ENCODE peak calls at places on chromosome 17, in five cellular contexts. Q, C, R, P and Y are unnamed samples.

GRCh38 chr17:17605747-17606083 is 14.2 kb upstream of the PEMT start:
- DNase-seq in Q (no peak), C (no peak), P (no peak), R (peak), Y (no peak)

GRCh38 chr17:14337596-14338079 is 36.8 kb downstream of the HS3ST3B1 start:
- DNase-seq in C (no peak), Q (no peak), P (no peak), R (no peak), Y (no peak)

GRCh38 chr17:37759014-37759637 is 14.3 kb upstream of the HNF1B start:
- DNase-seq in R (no peak), C (no peak), Q (no peak), P (no peak), Y (no peak)

GRCh38 chr17:49996495-49997255 is 1.7 kb upstream of the DLX3 start:
- DNase-seq in R (peak), Q (peak), C (peak), P (no peak), Y (peak)

GRCh38 chr17:42865638-42866094 is 14.7 kb downstream of the AOC3 start:
- DNase-seq in R (no peak), P (no peak), Q (no peak), C (no peak), Y (no peak)

GRCh38 chr17:77045441-77046041 is 95.2 kb upstream of the SEC14L1 start:
- DNase-seq in Q (peak), C (no peak), R (no peak), P (no peak), Y (no peak)

GRCh38 chr17:55391764-55392467 is 29.7 kb downstream of the MMD start:
- DNase-seq in P (no peak), C (no peak), R (no peak), Q (no peak), Y (no peak)

GRCh38 chr17:57106107-57106835 is 21.2 kb downstream of the AKAP1 start:
- DNase-seq in Q (no peak), P (no peak), R (no peak), C (peak), Y (no peak)

GRCh38 chr17:77458202-77459017 is 317.6 kb downstream of the SEC14L1 start:
- DNase-seq in Q (no peak), C (no peak), R (no peak), P (no peak), Y (no peak)

GRCh38 chr17:17402558-17402957 is 74.2 kb upstream of the MED9 start:
- DNase-seq in P (no peak), R (no peak), C (no peak), Q (no peak), Y (no peak)

GRCh38 chr17:67139784-67140665 is 95.7 kb downstream of the CACNG1 start:
- DNase-seq in R (peak), C (peak), Q (no peak), P (no peak), Y (no peak)

GRCh38 chr17:45405250-45406086 is 27.2 kb downstream of the ARHGAP27 start:
- DNase-seq in P (peak), R (peak), Q (no peak), C (peak), Y (peak)

GRCh38 chr17:60086822-60087591 is 8.3 kb upstream of the HEATR6 start:
- DNase-seq in P (peak), R (peak), C (no peak), Q (no peak), Y (no peak)

GRCh38 chr17:17824119-17824779 is 12.5 kb downstream of the SREBF1 start:
- DNase-seq in R (peak), Q (no peak), P (no peak), C (no peak), Y (no peak)

GRCh38 chr17:57783338-57783742 is 38.2 kb upstream of the CCDC182 start:
- DNase-seq in Q (peak), P (peak), R (peak), C (peak), Y (peak)

GRCh38 chr17:2282297-2282873 is 21.2 kb downstream of the SMG6 start:
- DNase-seq in C (peak), R (peak), Q (peak), P (no peak), Y (peak)

GRCh38 chr17:74429604-74430384 is 2.1 kb upstream of the GPRC5C start:
- DNase-seq in C (peak), R (peak), Q (no peak), P (no peak), Y (no peak)

GRCh38 chr17:77721823-77722160 is 236.7 kb upstream of the TNRC6C start:
- DNase-seq in P (no peak), C (peak), Q (no peak), R (no peak), Y (no peak)

GRCh38 chr17:76104140-76104895 is 731 bp upstream of the EXOC7 start:
- DNase-seq in C (no peak), Q (no peak), R (no peak), P (no peak), Y (no peak)

GRCh38 chr17:63399856-63400255 is 46.2 kb downstream of the CYB561 start:
- DNase-seq in C (no peak), R (peak), P (no peak), Q (no peak), Y (no peak)

GRCh38 chr17:42657824-42658588 is 1.1 kb upstream of the TUBG2 start:
- DNase-seq in R (no peak), Q (no peak), C (no peak), P (no peak), Y (no peak)

GRCh38 chr17:66115246-66115645 is 76.7 kb downstream of the CEP112 start:
- DNase-seq in R (no peak), P (no peak), Q (no peak), C (no peak), Y (no peak)

GRCh38 chr17:73231363-73231762 is 30.3 kb downstream of the CPSF4L start:
- DNase-seq in R (peak), C (no peak), Q (no peak), P (no peak), Y (no peak)

GRCh38 chr17:79152636-79153035 is 78.0 kb downstream of the ENGASE start:
- DNase-seq in C (no peak), Q (no peak), R (no peak), P (no peak), Y (no peak)

GRCh38 chr17:32558997-32559650 is 72.3 kb downstream of the CDK5R1 start:
- DNase-seq in P (no peak), Q (no peak), C (no peak), R (peak), Y (no peak)

GRCh38 chr17:8056976-8057625 is 18.2 kb downstream of the ALOX15B start:
- DNase-seq in R (peak), Q (no peak), P (no peak), C (no peak), Y (no peak)

GRCh38 chr17:57108656-57109392 is 23.8 kb downstream of the AKAP1 start:
- DNase-seq in R (no peak), Q (no peak), C (no peak), P (no peak), Y (no peak)

GRCh38 chr17:7889166-7889584 is 586 bp downstream of the CHD3 start:
- DNase-seq in C (peak), R (peak), P (no peak), Q (peak), Y (peak)

GRCh38 chr17:27362909-27363308 is 69.0 kb downstream of the WSB1 start:
- DNase-seq in R (no peak), P (no peak), C (no peak), Q (peak), Y (no peak)

GRCh38 chr17:1597861-1598342 is 30.7 kb downstream of the SLC43A2 start:
- DNase-seq in C (no peak), P (no peak), Q (peak), R (no peak), Y (no peak)

GRCh38 chr17:59001158-59001814 is 105.4 kb downstream of the TRIM37 start:
- DNase-seq in P (no peak), R (peak), Q (peak), C (peak), Y (no peak)

GRCh38 chr17:68777243-68777855 is 176.2 kb upstream of the FAM20A start:
- DNase-seq in C (peak), R (peak), P (no peak), Q (peak), Y (peak)

GRCh38 chr17:5562172-5562571 is 22.1 kb downstream of the NLRP1 start:
- DNase-seq in C (no peak), P (no peak), R (no peak), Q (no peak), Y (no peak)

GRCh38 chr17:75931062-75931461 is 9.8 kb downstream of the FBF1 start:
- DNase-seq in C (no peak), Q (no peak), P (no peak), R (no peak), Y (no peak)

GRCh38 chr17:75518201-75518600 is 1.9 kb downstream of the TSEN54 start:
- DNase-seq in Q (no peak), C (no peak), P (no peak), R (no peak), Y (no peak)

GRCh38 chr17:2852211-2852610 is 56.0 kb downstream of the RAP1GAP2 start:
- DNase-seq in R (no peak), C (no peak), Q (no peak), P (no peak), Y (no peak)

GRCh38 chr17:21173543-21173942 is 40.4 kb downstream of the TMEM11 start:
- DNase-seq in R (no peak), P (no peak), Q (no peak), C (no peak), Y (no peak)

GRCh38 chr17:34248807-34249496 is 6.1 kb upstream of the CCL2 start:
- DNase-seq in P (no peak), Q (no peak), R (peak), C (no peak), Y (no peak)
- H4K91ac ChIP-seq in P (no peak), Q (no peak), R (no peak), C (no peak), Y (no peak)

GRCh38 chr17:409308-409847 is 56.8 kb upstream of the RPH3AL start:
- DNase-seq in P (no peak), R (no peak), Q (no peak), C (no peak), Y (no peak)
- H2BK12ac ChIP-seq in P (no peak), R (no peak), Q (no peak), C (no peak), Y (no peak)

GRCh38 chr17:10126554-10127493 is 71.6 kb downstream of the GAS7 start:
- DNase-seq in C (no peak), Q (peak), P (no peak), R (peak), Y (no peak)

GRCh38 chr17:10125761-10126553 is 72.4 kb downstream of the GAS7 start:
- DNase-seq in Q (no peak), C (no peak), R (peak), P (no peak), Y (no peak)

GRCh38 chr17:10127819-10128375 is 70.5 kb downstream of the GAS7 start:
- DNase-seq in C (no peak), P (peak), R (peak), Q (no peak), Y (no peak)

GRCh38 chr17:10130263-10130662 is 68.1 kb downstream of the GAS7 start:
- DNase-seq in Q (no peak), R (no peak), P (no peak), C (no peak), Y (no peak)

GRCh38 chr17:10130733-10131132 is 67.7 kb downstream of the GAS7 start:
- DNase-seq in R (no peak), Q (no peak), C (no peak), P (no peak), Y (no peak)
- H4K91ac ChIP-seq in R (no peak), Q (no peak), C (no peak), P (no peak), Y (no peak)

GRCh38 chr17:81383504-81384421 is 11.5 kb upstream of the BAHCC1 start:
- DNase-seq in C (no peak), Q (no peak), R (no peak), P (no peak), Y (no peak)

GRCh38 chr17:81384929-81385319 is 10.3 kb upstream of the BAHCC1 start:
- DNase-seq in Q (no peak), R (no peak), C (no peak), P (no peak), Y (no peak)

GRCh38 chr17:81386646-81387234 is 8.5 kb upstream of the BAHCC1 start:
- DNase-seq in C (no peak), R (no peak), P (no peak), Q (no peak), Y (no peak)

GRCh38 chr17:81386141-81386645 is 9.1 kb upstream of the BAHCC1 start:
- DNase-seq in P (no peak), R (no peak), Q (no peak), C (peak), Y (no peak)

DNA sequence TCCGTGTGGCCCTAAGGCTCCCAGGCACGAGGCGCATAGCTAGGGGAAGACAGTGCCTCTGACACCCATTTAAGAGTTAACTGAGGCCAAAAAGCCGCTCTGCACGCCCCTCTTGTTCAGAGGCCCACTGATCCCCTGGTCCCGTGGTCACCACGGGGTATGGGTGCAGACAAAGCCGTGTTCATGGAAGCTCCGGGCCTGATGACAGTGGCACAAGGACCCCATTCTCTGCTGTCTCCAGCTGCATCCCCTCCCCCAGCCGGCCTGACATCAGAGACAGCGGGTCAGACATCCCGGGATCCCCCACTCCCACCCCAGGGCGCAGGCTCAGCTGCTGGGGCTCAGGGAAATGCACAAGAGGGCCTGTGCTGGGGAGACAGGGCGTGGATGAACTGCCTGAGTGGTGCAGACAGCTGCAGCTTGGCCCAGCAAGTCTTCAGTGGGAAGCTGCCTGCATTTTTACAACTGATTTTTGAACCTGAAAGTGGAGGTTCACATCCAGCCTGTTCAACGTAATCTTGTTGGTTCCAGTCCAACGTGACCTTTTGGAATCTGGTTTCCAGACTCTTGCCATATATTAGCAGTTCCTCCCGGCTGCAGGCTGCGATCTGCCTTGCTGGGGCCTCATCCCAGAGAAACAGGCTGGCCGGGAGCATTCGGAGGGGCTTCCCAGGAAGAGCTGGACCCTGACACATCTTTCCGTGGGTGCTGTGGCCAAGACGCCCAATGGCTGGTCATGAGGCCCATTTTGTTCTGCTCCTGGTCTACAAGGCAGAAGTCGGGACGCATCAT is 9.7 kb upstream of the BAHCC1 start:
- DNase-seq in C (no peak), R (no peak), P (no peak), Q (no peak), Y (no peak)
- H2BK12ac ChIP-seq in C (no peak), R (peak), P (no peak), Q (no peak), Y (no peak)

GRCh38 chr17:40916366-40916765 is 21.1 kb downstream of the KRT23 start:
- DNase-seq in Q (peak), P (no peak), R (no peak), C (no peak), Y (no peak)
- H4K91ac ChIP-seq in Q (no peak), P (no peak), R (peak), C (no peak), Y (no peak)

GRCh38 chr17:34464812-34465211 is 101.8 kb upstream of the CCL1 start:
- DNase-seq in P (no peak), Q (no peak), C (no peak), R (no peak), Y (no peak)

GRCh38 chr17:34465756-34466155 is 102.7 kb upstream of the CCL1 start:
- DNase-seq in R (no peak), P (no peak), Q (no peak), C (no peak), Y (no peak)
- H2BK12ac ChIP-seq in R (no peak), P (no peak), Q (no peak), C (no peak), Y (no peak)